ENCODE peak calls at places on chromosomes 7 and 10, in eight cellular contexts. T is fibroblast of lung, C is sigmoid colon, R is cardiac muscle cell, L is upper lobe of right lung, Q is neuronal stem cell, W is keratinocyte, A is H9. N is an unnamed sample.
A peak's percentile ranks its signal among the peaks of the same experiment; 100 is the strongest.

GRCh38 chr7:153524070-153524601 is 528.1 kb upstream of the DPP6 start:
- DNase-seq in T (no peak), C (peak; percentile 96), R (no peak), L (no peak), Q (peak; percentile 37), W (no peak), A (peak; percentile 38), N (no peak)

GRCh38 chr7:157699357-157700013 is 362.7 kb downstream of the DNAJB6 start:
- DNase-seq in T (no peak), C (peak; percentile 29), R (no peak), L (peak; percentile 22), Q (no peak), W (no peak), A (no peak), N (peak; percentile 14)

GRCh38 chr7:15625456-15625855 is 61.0 kb downstream of the MEOX2 start:
- DNase-seq in T (no peak), C (no peak), R (no peak), L (no peak), Q (no peak), W (no peak), A (no peak), N (no peak)

GRCh38 chr10:74048433-74048832 is 50.5 kb downstream of the VCL start:
- DNase-seq in T (no peak), C (no peak), R (no peak), L (no peak), Q (no peak), W (no peak), A (no peak), N (no peak)

GRCh38 chr7:36538126-36538525 is 148.5 kb downstream of the ANLN start:
- DNase-seq in T (no peak), C (no peak), R (no peak), L (no peak), Q (no peak), W (no peak), A (no peak), N (no peak)

GRCh38 chr7:94289071-94289470 is 105.6 kb upstream of the COL1A2 start:
- DNase-seq in T (peak; percentile 92), C (peak; percentile 88), R (peak; percentile 94), L (no peak), Q (peak; percentile 61), W (no peak), A (peak; percentile 84), N (no peak)

GRCh38 chr10:95832216-95833037 is 75.3 kb upstream of the CC2D2B start:
- DNase-seq in T (no peak), C (no peak), R (no peak), L (no peak), Q (no peak), W (no peak), A (no peak), N (no peak)

GRCh38 chr10:69787681-69788080 is 14.0 kb upstream of the COL13A1 start:
- DNase-seq in T (no peak), C (no peak), R (no peak), L (no peak), Q (no peak), W (no peak), A (no peak), N (no peak)

GRCh38 chr7:44185729-44186128 is 3.5 kb downstream of the GCK start:
- DNase-seq in T (no peak), C (no peak), R (no peak), L (peak; percentile 54), Q (no peak), W (no peak), A (no peak), N (no peak)

GRCh38 chr10:127092916-127093315 is 103.5 kb downstream of the INSYN2A start:
- DNase-seq in T (no peak), C (no peak), R (no peak), L (no peak), Q (no peak), W (no peak), A (no peak), N (no peak)

GRCh38 chr10:69376662-69377061 is 40.1 kb downstream of the TACR2 start:
- DNase-seq in T (no peak), C (no peak), R (no peak), L (no peak), Q (no peak), W (no peak), A (no peak), N (no peak)

GRCh38 chr10:48551796-48552591 is 52.9 kb downstream of the ARHGAP22 start:
- DNase-seq in T (peak; percentile 74), C (no peak), R (peak; percentile 79), L (no peak), Q (peak; percentile 18), W (no peak), A (peak; percentile 44), N (no peak)

GRCh38 chr7:1323178-1324027 is 90.7 kb downstream of the UNCX start:
- DNase-seq in T (no peak), C (no peak), R (peak; percentile 8), L (no peak), Q (no peak), W (no peak), A (no peak), N (peak; percentile 78)

GRCh38 chr10:62036186-62037081 is 134.9 kb downstream of the ARID5B start:
- DNase-seq in T (no peak), C (no peak), R (no peak), L (no peak), Q (no peak), W (no peak), A (peak; percentile 50), N (no peak)

GRCh38 chr10:43160919-43161251 is 22.6 kb downstream of the CSGALNACT2 start:
- DNase-seq in T (no peak), C (no peak), R (no peak), L (no peak), Q (no peak), W (no peak), A (no peak), N (no peak)

GRCh38 chr10:36183056-36183455 is 541.0 kb upstream of the FZD8 start:
- DNase-seq in T (no peak), C (no peak), R (no peak), L (no peak), Q (no peak), W (no peak), A (no peak), N (no peak)

GRCh38 chr10:88209231-88209630 is 345.8 kb downstream of the PTEN start:
- DNase-seq in T (no peak), C (no peak), R (no peak), L (no peak), Q (no peak), W (no peak), A (no peak), N (no peak)

GRCh38 chr7:43647772-43648643 is 65.1 kb downstream of the STK17A start:
- DNase-seq in T (peak; percentile 100), C (peak; percentile 89), R (peak; percentile 97), L (peak; percentile 71), Q (no peak), W (peak; percentile 78), A (no peak), N (peak; percentile 43)

GRCh38 chr7:12738665-12739064 is 51.2 kb downstream of the ARL4A start:
- DNase-seq in T (no peak), C (no peak), R (no peak), L (no peak), Q (no peak), W (no peak), A (no peak), N (no peak)

GRCh38 chr7:142445019-142445686 is 187.3 kb upstream of the PRSS58 start:
- DNase-seq in T (no peak), C (no peak), R (no peak), L (no peak), Q (peak; percentile 14), W (no peak), A (peak; percentile 75), N (no peak)

GRCh38 chr7:27170494-27170811 is 3.7 kb downstream of the HOXA10 start:
- DNase-seq in T (no peak), C (no peak), R (no peak), L (no peak), Q (no peak), W (no peak), A (no peak), N (no peak)
- H3K27me3 ChIP-seq in T (peaks cover 88% of the 10 kb centered on the region), C (no peaks in the 10 kb centered on the region), R (peaks cover 100% of the 10 kb centered on the region), L (peaks cover 100% of the 10 kb centered on the region), Q (peaks cover 94% of the 10 kb centered on the region), W (peaks cover 6% of the 10 kb centered on the region), A (peaks cover 97% of the 10 kb centered on the region), N (peaks cover 97% of the 10 kb centered on the region)

GRCh38 chr7:47333959-47334358 is 248.0 kb downstream of the TNS3 start:
- DNase-seq in T (no peak), C (no peak), R (no peak), L (no peak), Q (no peak), W (no peak), A (no peak), N (no peak)
- H3K4me1 ChIP-seq in T (peaks cover 22% of the 10 kb centered on the region), C (peaks cover 66% of the 10 kb centered on the region), R (peaks cover 16% of the 10 kb centered on the region), L (peaks cover 49% of the 10 kb centered on the region), Q (peaks cover 14% of the 10 kb centered on the region), W (peaks cover 47% of the 10 kb centered on the region), A (peaks cover 16% of the 10 kb centered on the region), N (peaks cover 56% of the 10 kb centered on the region)

GRCh38 chr10:78346721-78347120 is 313.1 kb downstream of the RPS24 start:
- DNase-seq in T (no peak), C (no peak), R (no peak), L (peak; percentile 3), Q (no peak), W (no peak), A (no peak), N (no peak)
- H3K27me3 ChIP-seq in T (peaks cover 2% of the 10 kb centered on the region), C (no peaks in the 10 kb centered on the region), R (no peaks in the 10 kb centered on the region), L (no peaks in the 10 kb centered on the region), Q (no peaks in the 10 kb centered on the region), W (peaks cover 5% of the 10 kb centered on the region), A (no peaks in the 10 kb centered on the region), N (no peaks in the 10 kb centered on the region)

GRCh38 chr10:125056161-125057132 is 103.9 kb downstream of the CTBP2 start:
- DNase-seq in T (no peak), C (no peak), R (no peak), L (no peak), Q (no peak), W (no peak), A (no peak), N (no peak)
- H3K4me1 ChIP-seq in T (peaks cover 36% of the 10 kb centered on the region), C (peaks cover 84% of the 10 kb centered on the region), R (peaks cover 58% of the 10 kb centered on the region), L (peaks cover 63% of the 10 kb centered on the region), Q (peaks cover 47% of the 10 kb centered on the region), W (peaks cover 3% of the 10 kb centered on the region), A (peaks cover 6% of the 10 kb centered on the region), N (peaks cover 77% of the 10 kb centered on the region)

DNA sequence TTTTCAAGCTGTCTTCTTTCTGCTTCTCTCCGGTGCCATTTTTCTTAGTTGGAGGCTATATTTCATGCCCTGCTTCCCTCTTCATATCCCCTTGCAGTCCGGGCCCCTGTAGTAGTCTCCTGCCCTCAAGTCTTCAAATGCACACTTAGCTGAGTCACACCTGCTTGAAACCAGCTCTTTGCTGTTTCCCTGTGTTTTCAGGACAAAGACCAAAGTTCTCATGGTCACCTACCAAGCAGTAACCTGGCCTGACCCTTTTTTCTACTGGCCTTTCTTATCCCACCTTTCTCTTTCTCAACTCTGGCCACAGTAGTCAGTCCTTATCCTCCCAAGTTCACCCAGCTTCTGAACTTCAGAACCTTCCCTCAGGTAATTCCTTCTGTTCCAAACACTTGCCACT is 28.5 kb downstream of the GLUD1 start:
- DNase-seq in T (no peak), C (no peak), R (no peak), L (no peak), Q (no peak), W (no peak), A (no peak), N (no peak)
- H3K27me3 ChIP-seq in T (no peaks in the 10 kb centered on the region), C (no peaks in the 10 kb centered on the region), R (no peaks in the 10 kb centered on the region), L (no peaks in the 10 kb centered on the region), Q (no peaks in the 10 kb centered on the region), W (no peaks in the 10 kb centered on the region), A (no peaks in the 10 kb centered on the region), N (no peaks in the 10 kb centered on the region)

N was measured in upper lobe of left lung.